ENCODE peak calls at places on chromosomes 1 and 21, in four cellular contexts. B is substantia nigra, I is NCI-H1694, Y is T-helper 17 cell. C is an unnamed sample.

GRCh38 chr21:25421327-25422028 is 185.8 kb downstream of the MRPL39 start:
- DNase-seq in I (peak; percentile 68), Y (peak; percentile 14), B (no peak), C (no peak)

GRCh38 chr1:22969224-22969829 is 3.3 kb downstream of the LACTBL1 start:
- DNase-seq in Y (no peak), I (peak; percentile 96), B (no peak), C (peak; percentile 56)

GRCh38 chr1:51630393-51630792 is 13.5 kb downstream of the OSBPL9 start:
- DNase-seq in B (no peak), I (no peak), Y (no peak), C (no peak)

GRCh38 chr1:59484090-59484489 is 187.2 kb downstream of the FGGY start:
- DNase-seq in B (no peak), I (no peak), Y (no peak), C (no peak)

GRCh38 chr1:34292472-34292871 is 115.8 kb downstream of the C1orf94 start:
- DNase-seq in B (no peak), Y (no peak), I (no peak), C (no peak)

GRCh38 chr1:20087668-20088067 is 17.7 kb downstream of the PLA2G5 start:
- DNase-seq in B (no peak), Y (no peak), I (no peak), C (no peak)

GRCh38 chr1:173134029-173134428 is 73.1 kb downstream of the TNFSF4 start:
- DNase-seq in Y (no peak), B (no peak), I (no peak), C (no peak)

GRCh38 chr1:154478013-154478412 is 24.0 kb upstream of the TDRD10 start:
- DNase-seq in I (no peak), B (no peak), Y (no peak), C (no peak)

GRCh38 chr1:107897428-107898339 is 67.3 kb downstream of the VAV3 start:
- DNase-seq in Y (no peak), B (no peak), I (no peak), C (no peak)

GRCh38 chr1:45868861-45869260 is 65.4 kb downstream of the MAST2 start:
- DNase-seq in Y (no peak), I (no peak), B (no peak), C (no peak)

GRCh38 chr1:9612162-9612845 is 23.6 kb downstream of the TMEM201 start:
- DNase-seq in Y (no peak), B (no peak), I (no peak), C (no peak)

GRCh38 chr1:84803604-84804003 is 89.4 kb downstream of the LPAR3 start:
- DNase-seq in Y (no peak), I (no peak), B (no peak), C (no peak)

GRCh38 chr1:25990702-25991395 is 7.0 kb downstream of the PAFAH2 start:
- DNase-seq in Y (no peak), B (no peak), I (no peak), C (no peak)

GRCh38 chr1:33334081-33334552 is 13.2 kb upstream of the A3GALT2 start:
- DNase-seq in Y (no peak), B (no peak), I (no peak), C (no peak)

GRCh38 chr1:236471653-236472052 is 52.1 kb upstream of the LGALS8 start:
- DNase-seq in I (no peak), Y (no peak), B (no peak), C (no peak)

C was measured in NCI-H2107.